ENCODE peak calls at places on chromosome 13, in seven cellular contexts. Z is GM12892, B is K562, O is H1, C is SK-N-SH, S is GM12878, Q is HepG2. K is an unnamed sample.

GRCh38 chr13:66675620-66676019 is 554.5 kb downstream of the PCDH9 start:
- DNase-seq in Q (no peak), B (no peak), S (no peak), O (no peak), C (no peak), Z (no peak), K (no peak)

GRCh38 chr13:114053026-114053425 is 79.2 kb upstream of the C13orf46 start:
- DNase-seq in S (no peak), C (no peak), B (no peak), Q (no peak), Z (no peak), O (no peak), K (no peak)

GRCh38 chr13:109088528-109088927 is 459.1 kb downstream of the MYO16 start:
- DNase-seq in O (peak), Z (no peak), S (no peak), B (no peak), Q (no peak), C (no peak), K (no peak)

GRCh38 chr13:45737571-45738002 is 35.5 kb downstream of the CBY2 start:
- DNase-seq in S (no peak), C (no peak), Q (no peak), Z (no peak), B (peak), O (peak), K (peak)

GRCh38 chr13:113846639-113847318 is 17.1 kb downstream of the GAS6 start:
- DNase-seq in C (no peak), Q (no peak), S (no peak), Z (no peak), O (no peak), B (no peak), K (no peak)

GRCh38 chr13:113647351-113648217 is 10.4 kb downstream of the ATP4B start:
- DNase-seq in O (no peak), Q (no peak), Z (no peak), S (no peak), B (no peak), C (peak), K (no peak)

GRCh38 chr13:86810385-86810784 is 860.8 kb upstream of the SLITRK5 start:
- DNase-seq in C (no peak), Z (no peak), Q (no peak), S (no peak), B (no peak), O (no peak), K (no peak)

GRCh38 chr13:79482271-79482970 is 1.5 kb downstream of the NDFIP2 start:
- DNase-seq in B (no peak), Z (no peak), Q (no peak), S (no peak), O (no peak), C (no peak), K (no peak)

DNA sequence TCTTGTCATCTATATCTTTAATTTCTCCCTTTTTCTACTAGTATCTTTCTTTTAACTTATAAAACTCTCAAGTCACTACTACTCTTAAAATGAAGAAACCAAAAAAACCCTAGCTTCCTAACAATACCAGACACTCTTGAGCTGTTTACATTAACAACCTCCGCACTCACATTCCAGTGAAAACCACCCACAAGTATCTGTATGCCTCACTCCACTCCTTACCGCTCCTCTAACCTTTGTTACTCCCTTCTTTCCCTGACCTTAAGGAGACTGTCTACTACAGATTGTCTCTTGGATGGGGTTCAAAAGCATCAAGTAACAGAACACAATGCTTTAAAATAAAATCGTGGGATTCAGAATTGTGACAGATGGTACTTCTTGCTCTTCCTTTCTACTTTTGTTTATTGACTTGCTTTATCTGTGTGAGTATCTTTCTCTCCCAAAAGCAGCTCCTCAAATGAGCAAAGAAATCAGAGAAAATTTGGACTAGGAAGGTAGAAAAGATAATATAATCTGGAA is 110.0 kb upstream of the FBXL3 start:
- DNase-seq in S (no peak), O (no peak), B (no peak), Q (no peak), Z (no peak), C (no peak), K (no peak)
- TF ChIP-seq TAF1 in S (no peak), O (no peak), B (no peak), Q (no peak), Z (no peak), C (no peak), K (no peak)

GRCh38 chr13:40220299-40220935 is 446.0 kb downstream of the FOXO1 start:
- DNase-seq in S (no peak), B (no peak), Q (no peak), C (no peak), Z (no peak), O (no peak), K (no peak)
- TF ChIP-seq TAF1 in S (no peak), B (no peak), Q (no peak), C (no peak), Z (no peak), O (no peak), K (no peak)

DNA sequence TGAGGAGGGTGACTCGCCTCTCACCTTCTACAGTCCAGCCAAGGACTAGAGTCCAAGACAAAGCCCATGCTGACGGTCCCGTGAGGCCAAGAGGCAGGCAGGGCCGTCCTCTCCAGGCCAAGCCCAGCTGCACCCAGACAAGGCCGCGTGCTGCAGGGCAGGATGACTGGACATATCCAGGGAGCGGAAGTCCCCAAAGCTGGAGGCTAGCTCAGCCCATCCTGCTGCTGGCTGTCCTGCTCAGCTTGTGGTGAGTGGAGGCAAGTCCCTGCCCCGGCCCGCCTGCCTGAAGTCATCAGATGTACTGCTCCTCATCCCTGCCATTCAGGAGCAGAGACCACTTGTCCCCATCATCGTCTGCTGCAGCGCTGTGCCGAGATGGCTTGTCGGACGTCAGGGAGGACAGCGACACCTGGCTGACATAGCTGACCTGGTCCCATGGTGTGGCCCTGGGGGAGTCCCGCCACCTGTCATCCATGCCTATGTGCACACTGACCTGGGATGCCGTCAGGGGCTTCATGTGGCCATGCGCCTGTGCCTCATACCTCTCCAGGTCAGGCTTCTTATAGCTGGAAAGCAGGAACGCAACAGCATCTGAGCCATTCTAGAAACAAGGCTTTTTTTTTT is 72.8 kb downstream of the CCDC70 start:
- DNase-seq in S (no peak), C (no peak), Z (no peak), O (no peak), B (no peak), Q (no peak), K (no peak)
- TF ChIP-seq TAF1 in S (no peak), C (no peak), Z (no peak), O (no peak), B (no peak), Q (no peak), K (no peak)

GRCh38 chr13:64553411-64554129 is 2676.6 kb downstream of the PCDH9 start:
- DNase-seq in Q (no peak), S (no peak), C (no peak), Z (no peak), B (no peak), O (no peak), K (no peak)
- TF ChIP-seq TAF1 in Q (no peak), S (no peak), C (no peak), Z (no peak), B (no peak), O (no peak), K (no peak)

DNA sequence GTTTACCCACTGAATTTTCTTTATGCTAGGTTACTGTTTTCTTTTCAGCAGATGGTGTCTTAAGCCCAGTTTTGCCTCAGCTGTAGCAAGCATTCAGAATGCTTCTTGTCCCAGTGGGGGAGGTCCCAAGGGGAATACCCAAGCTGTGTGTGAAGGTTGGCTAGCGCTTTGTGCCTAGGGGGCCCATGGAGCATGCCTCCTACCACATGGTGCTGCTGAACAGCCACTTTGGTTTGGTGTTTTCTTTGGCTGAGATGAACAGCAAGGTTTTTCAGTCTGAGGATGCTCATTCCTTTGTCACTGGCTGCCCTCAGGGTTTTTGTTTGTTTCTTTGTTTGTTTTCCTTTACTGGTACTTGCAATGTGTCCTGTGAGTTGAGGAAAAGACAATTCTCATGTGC is 99.0 kb downstream of the PCDH20 start:
- DNase-seq in Z (no peak), O (no peak), S (no peak), C (no peak), B (no peak), Q (no peak), K (no peak)
- TF ChIP-seq TAF1 in Z (no peak), O (no peak), S (no peak), C (no peak), B (no peak), Q (no peak), K (no peak)

DNA sequence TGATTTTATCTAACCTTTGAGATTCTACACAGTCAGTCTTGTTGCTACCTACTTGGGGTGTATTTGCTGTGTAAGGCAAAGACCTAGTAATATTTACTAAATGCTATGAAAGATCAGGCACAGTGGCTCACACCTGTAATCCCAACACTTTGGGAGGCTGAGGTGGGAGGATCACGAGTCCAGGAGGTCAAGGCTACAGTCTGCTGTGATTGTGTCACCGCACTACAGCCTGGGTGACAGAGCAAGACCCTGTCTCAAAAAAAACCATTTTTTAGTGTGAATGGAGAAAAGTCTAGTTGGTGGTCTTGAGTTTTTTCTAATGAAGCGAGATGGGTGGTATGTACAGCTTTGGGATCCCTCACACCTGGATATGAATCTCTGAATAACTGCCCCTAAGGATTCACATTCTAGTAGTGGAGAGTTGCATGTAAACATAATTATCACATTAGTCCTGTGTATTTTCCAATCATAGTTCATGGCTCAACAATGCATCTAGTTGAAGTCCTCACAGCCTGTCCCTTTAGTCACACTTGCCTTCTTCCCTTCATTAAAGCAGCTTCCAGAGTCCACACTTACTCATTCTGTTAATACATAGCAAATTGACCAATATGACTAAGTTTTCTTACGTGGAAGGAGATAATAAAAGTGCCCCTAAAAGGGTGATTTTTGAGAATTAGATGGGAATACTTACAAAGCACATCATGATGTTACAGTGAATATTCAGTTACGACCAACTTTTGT is 7.4 kb downstream of the RPL21 start:
- DNase-seq in Z (no peak), O (no peak), Q (no peak), B (no peak), C (no peak), S (no peak), K (no peak)
- TF ChIP-seq TAF1 in Z (no peak), O (no peak), Q (no peak), B (no peak), C (no peak), S (no peak), K (no peak)

GRCh38 chr13:24083141-24083540 is 77.4 kb upstream of the SPATA13 start:
- DNase-seq in Z (no peak), B (no peak), O (no peak), C (no peak), Q (no peak), S (no peak), K (no peak)
- TF ChIP-seq TAF1 in Z (no peak), B (no peak), O (no peak), C (no peak), Q (no peak), S (no peak), K (no peak)

DNA sequence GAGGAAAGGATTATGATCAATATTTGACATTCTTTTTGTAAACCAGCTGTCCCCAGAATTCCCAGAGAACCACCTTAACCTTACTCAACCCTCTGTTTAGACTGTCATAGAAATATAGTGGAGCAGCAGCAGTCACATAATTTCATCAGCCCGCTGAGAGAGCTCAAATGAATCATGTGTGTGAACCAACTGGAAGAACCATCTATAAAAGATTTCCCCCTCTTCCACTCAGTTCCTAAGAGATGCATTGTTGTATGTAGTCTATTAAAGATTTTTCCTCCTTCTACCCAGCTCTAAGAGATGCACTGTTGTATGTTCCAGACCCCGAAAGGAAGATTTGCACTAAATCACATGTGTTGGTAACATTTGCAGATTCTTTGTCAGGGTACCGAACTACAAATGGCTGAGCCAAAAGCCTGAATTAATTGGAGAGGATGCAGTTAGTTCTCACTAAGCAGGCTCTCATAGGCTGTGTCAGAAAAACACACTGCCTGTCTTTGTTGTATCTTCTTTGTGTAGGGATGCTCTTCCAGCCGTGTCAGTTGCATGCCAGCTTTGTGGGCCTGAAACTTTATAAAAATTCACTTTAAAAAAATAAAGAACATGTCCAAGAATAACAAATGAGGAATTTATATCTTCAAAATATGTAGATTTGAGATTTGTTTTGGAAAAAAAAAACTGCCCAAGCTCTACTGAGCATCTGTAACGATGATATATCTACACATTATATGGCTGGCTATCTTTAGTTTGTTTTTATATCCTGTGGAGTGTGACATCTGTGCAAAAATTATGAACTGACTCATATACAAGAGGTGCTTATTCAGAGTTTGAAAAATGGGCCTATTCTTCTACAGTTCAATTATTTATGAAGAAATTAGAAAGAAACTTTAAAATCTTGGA is 223.2 kb downstream of the MZT1 start:
- DNase-seq in C (no peak), O (no peak), Z (no peak), Q (no peak), S (no peak), B (no peak), K (no peak)
- TF ChIP-seq TAF1 in C (no peak), O (no peak), Z (no peak), Q (no peak), S (no peak), B (no peak), K (no peak)